ENCODE peak calls at places on chromosomes 4 and X, in ten cellular contexts. U, B, F, W, S, C, H, I, Q and J are unnamed samples.

GRCh38 chr4:681736-682451 is 7.1 kb downstream of the SLC49A3 start:
- DNase-seq in U (peak; percentile 55), B (peak; percentile 82), F (no peak), W (no peak), S (no peak), C (no peak), H (peak; percentile 70), I (no peak), Q (peak; percentile 90), J (no peak)

GRCh38 chrX:57951666-57952319 is 41.5 kb upstream of the ZXDA start:
- DNase-seq in U (no peak), B (peak; percentile 61), F (no peak), W (no peak), S (no peak), C (no peak), H (no peak), I (no peak), Q (peak; percentile 26), J (no peak)

GRCh38 chr4:44817905-44818304 is 91.5 kb upstream of the GNPDA2 start:
- DNase-seq in U (no peak), B (no peak), F (peak; percentile 12), W (no peak), S (no peak), C (no peak), H (no peak), I (no peak), Q (no peak), J (no peak)

GRCh38 chr4:100294356-100294755 is 104.1 kb upstream of the DDIT4L start:
- DNase-seq in U (no peak), B (no peak), F (peak; percentile 34), W (no peak), S (no peak), C (no peak), H (no peak), I (no peak), Q (no peak), J (no peak)

GRCh38 chrX:30618160-30618765 is 35.0 kb upstream of the GK start:
- DNase-seq in U (peak; percentile 31), B (no peak), F (peak; percentile 5), W (no peak), S (no peak), C (no peak), H (peak; percentile 51), I (no peak), Q (no peak), J (no peak)

GRCh38 chr4:128635141-128635911 is 174.2 kb upstream of the JADE1 start:
- DNase-seq in U (no peak), B (no peak), F (peak; percentile 99), W (no peak), S (no peak), C (no peak), H (no peak), I (no peak), Q (peak; percentile 50), J (peak; percentile 39)

GRCh38 chrX:132443736-132444135 is 45.1 kb downstream of the MBNL3 start:
- DNase-seq in U (no peak), B (no peak), F (no peak), W (no peak), S (no peak), C (no peak), H (no peak), I (no peak), Q (no peak), J (no peak)

GRCh38 chr4:101205878-101206277 is 141.4 kb downstream of the PPP3CA start:
- DNase-seq in U (peak; percentile 41), B (no peak), F (peak; percentile 49), W (peak; percentile 1), S (peak; percentile 20), C (no peak), H (no peak), I (no peak), Q (no peak), J (no peak)

DNA sequence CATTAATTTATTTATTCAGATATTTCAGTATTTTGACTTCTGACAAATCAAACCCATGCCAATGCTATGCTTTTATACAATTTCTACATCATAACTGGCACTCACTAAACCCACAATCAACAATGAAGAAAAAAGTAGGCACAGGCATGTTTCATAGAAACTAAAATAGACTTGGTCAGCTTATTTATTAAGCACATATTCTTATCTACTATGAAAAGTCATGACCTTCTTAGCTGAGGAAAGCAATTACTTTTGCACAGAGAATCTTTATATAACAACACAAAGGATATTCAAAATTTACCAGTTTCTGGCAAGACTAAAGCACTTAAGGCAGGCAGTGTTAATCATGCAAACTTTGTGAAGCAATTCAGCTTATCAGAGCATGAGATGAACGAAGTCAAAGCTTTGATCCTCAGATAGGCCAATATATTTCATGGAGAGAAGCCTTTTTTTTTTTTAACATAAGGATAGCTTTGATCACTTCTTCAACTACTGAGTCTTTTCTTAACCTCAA is 490.6 kb downstream of the INPP4B start:
- DNase-seq in U (no peak), B (no peak), F (no peak), W (no peak), S (no peak), C (no peak), H (no peak), I (no peak), Q (no peak), J (no peak)
- H3K4me1 ChIP-seq in U (peaks cover 45% of the 10 kb centered on the region), B (peaks cover 22% of the 10 kb centered on the region), F (peaks cover 32% of the 10 kb centered on the region), W (peaks cover 64% of the 10 kb centered on the region), S (peaks cover 84% of the 10 kb centered on the region), C (no peaks in the 10 kb centered on the region), H (no peaks in the 10 kb centered on the region), I (peaks cover 11% of the 10 kb centered on the region), Q (no peaks in the 10 kb centered on the region), J (peaks cover 6% of the 10 kb centered on the region)

DNA sequence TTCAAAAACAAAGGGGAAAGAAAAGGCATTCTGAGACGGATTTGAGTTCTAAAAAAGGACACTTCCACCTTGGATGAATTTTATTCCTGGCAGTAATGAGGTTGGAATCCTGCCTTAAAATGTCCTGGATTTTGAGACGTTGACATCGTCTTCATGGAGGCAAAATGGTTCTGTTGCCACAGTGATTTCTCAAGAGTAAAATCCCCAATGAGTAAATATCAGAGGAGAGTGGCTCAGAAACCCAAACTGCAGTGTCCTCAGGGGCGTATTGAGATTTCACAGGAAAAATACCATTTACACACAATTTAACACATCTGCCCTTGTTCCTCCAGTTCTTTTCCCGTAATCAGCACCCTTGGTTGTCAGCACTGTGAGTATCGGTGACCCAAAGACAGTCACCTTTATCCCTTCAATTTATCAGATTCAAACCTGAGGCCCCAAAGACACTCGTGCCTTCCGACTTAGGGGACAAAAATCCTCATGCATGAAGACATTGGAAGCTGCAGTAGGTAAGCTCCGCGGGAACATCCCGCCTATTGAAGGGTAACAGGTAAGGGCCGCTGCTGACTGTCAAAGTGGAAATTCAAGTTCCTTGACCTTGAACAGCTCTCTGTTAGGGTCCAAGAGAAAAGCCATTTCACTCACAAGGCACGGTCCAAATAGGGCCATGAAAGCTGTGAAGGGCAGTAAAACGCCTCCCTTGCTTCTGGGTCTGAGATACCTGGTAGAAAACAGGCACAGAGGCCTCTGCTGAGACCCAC is 34.4 kb downstream of the CCDC149 start:
- DNase-seq in U (no peak), B (no peak), F (no peak), W (no peak), S (no peak), C (no peak), H (no peak), I (no peak), Q (no peak), J (no peak)
- H3K27ac ChIP-seq in U (no peak overlapping the region), B (no peak overlapping the region), F (no peak overlapping the region), W (no peak overlapping the region), S (no peak overlapping the region), C (no peak overlapping the region), H (no peak overlapping the region), I (no peak overlapping the region), Q (peak overlapping the region; percentile 55), J (no peak overlapping the region)

GRCh38 chr4:71303850-71304249 is 35.0 kb upstream of the SLC4A4 start:
- DNase-seq in U (no peak), B (no peak), F (no peak), W (no peak), S (no peak), C (no peak), H (no peak), I (no peak), Q (no peak), J (no peak)

GRCh38 chr4:71296945-71297344 is 41.9 kb upstream of the SLC4A4 start:
- DNase-seq in U (no peak), B (no peak), F (peak; percentile 50), W (no peak), S (no peak), C (no peak), H (no peak), I (no peak), Q (no peak), J (no peak)

GRCh38 chr4:71300362-71300761 is 38.5 kb upstream of the SLC4A4 start:
- DNase-seq in U (no peak), B (no peak), F (no peak), W (no peak), S (no peak), C (no peak), H (no peak), I (no peak), Q (no peak), J (no peak)

GRCh38 chr4:71304289-71304850 is 34.5 kb upstream of the SLC4A4 start:
- DNase-seq in U (peak; percentile 30), B (no peak), F (no peak), W (no peak), S (no peak), C (no peak), H (no peak), I (no peak), Q (no peak), J (no peak)

DNA sequence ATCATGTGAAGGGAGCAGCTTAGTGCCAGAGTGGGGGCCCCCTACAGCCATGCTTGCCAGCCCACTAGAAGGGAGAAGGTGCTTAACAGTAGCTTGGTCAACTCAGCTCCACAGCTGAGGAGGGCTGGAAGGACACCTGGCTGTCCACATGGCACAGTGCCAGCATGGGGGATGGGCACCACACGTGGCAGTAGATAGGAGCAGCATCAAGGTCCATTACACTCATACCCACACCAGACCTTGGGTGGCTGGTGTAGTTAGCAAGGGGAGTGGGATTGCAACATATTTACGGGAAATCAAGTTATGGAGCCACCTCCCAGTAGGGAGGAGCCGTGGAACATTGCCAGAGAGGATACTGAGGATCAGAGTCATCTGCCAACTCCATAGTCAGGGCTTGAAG is 37.9 kb upstream of the SLC4A4 start:
- DNase-seq in U (no peak), B (peak; percentile 57), F (peak; percentile 7), W (no peak), S (no peak), C (no peak), H (no peak), I (no peak), Q (peak; percentile 67), J (no peak)
- H3K4me1 ChIP-seq in U (peaks cover 5% of the 10 kb centered on the region), B (no peaks in the 10 kb centered on the region), F (peaks cover 12% of the 10 kb centered on the region), W (no peaks in the 10 kb centered on the region), S (no peaks in the 10 kb centered on the region), C (no peaks in the 10 kb centered on the region), H (peaks cover 8% of the 10 kb centered on the region), I (no peaks in the 10 kb centered on the region), Q (no peaks in the 10 kb centered on the region), J (no peaks in the 10 kb centered on the region)

GRCh38 chr4:3073158-3074077 is 920 bp downstream of the HTT-AS start:
- DNase-seq in U (no peak), B (peak; percentile 76), F (no peak), W (no peak), S (no peak), C (no peak), H (peak; percentile 45), I (peak; percentile 49), Q (no peak), J (no peak)

GRCh38 chr4:3077796-3078195 is 3.3 kb downstream of the HTT start:
- DNase-seq in U (no peak), B (no peak), F (no peak), W (no peak), S (no peak), C (peak; percentile 62), H (no peak), I (no peak), Q (no peak), J (no peak)

GRCh38 chr4:3074846-3075651 is 568 bp downstream of the HTT start:
- DNase-seq in U (peak; percentile 23), B (peak; percentile 82), F (peak; percentile 58), W (no peak), S (peak; percentile 18), C (peak; percentile 89), H (peak; percentile 83), I (peak; percentile 73), Q (peak; percentile 64), J (peak; percentile 39)

GRCh38 chr4:3074078-3074845 is at the start of the genes HTT and HTT-AS:
- DNase-seq in U (peak; percentile 92), B (peak; percentile 99), F (peak; percentile 97), W (peak; percentile 98), S (peak; percentile 93), C (peak; percentile 98), H (peak; percentile 94), I (peak; percentile 97), Q (peak; percentile 99), J (peak; percentile 80)

GRCh38 chr4:3075652-3075981 is 1.1 kb downstream of the HTT start:
- DNase-seq in U (no peak), B (no peak), F (no peak), W (no peak), S (no peak), C (no peak), H (no peak), I (peak; percentile 9), Q (no peak), J (no peak)
- H3K27ac ChIP-seq in U (no peak overlapping the region), B (peak overlapping the region; percentile 94), F (peak overlapping the region; percentile 86), W (no peak overlapping the region), S (no peak overlapping the region), C (peak overlapping the region; percentile 71), H (no peak overlapping the region), I (no peak overlapping the region), Q (peak overlapping the region; percentile 90), J (no peak overlapping the region)